ENCODE peak calls at places on chromosomes 13 and 19, in ten cellular contexts. C is fibroblast of lung; U is H1; I is body of pancreas; T is PC-3; W is sigmoid colon; G is SK-N-SH; R is lung; V is left ventricle myocardium inferior; P is CD4-positive, CD25-positive, alpha-beta regulatory T cell. B is an unnamed sample.

GRCh38 chr13:20160346-20161274 is at the start of gene GJA3:
- DNase-seq in T (peak), P (peak), W (no peak), I (no peak), G (peak), C (peak), U (peak), V (peak), R (no peak), B (peak)

GRCh38 chr19:46355234-46355990 is 8.5 kb downstream of the PPP5C start:
- DNase-seq in P (no peak), I (no peak), V (no peak), W (peak), G (no peak), C (no peak), U (no peak), T (no peak), R (no peak), B (no peak)

GRCh38 chr13:106532111-106532929 is 3.1 kb downstream of the EFNB2 start:
- DNase-seq in P (no peak), R (no peak), U (no peak), C (peak), W (no peak), T (peak), G (peak), I (no peak), V (no peak), B (no peak)

GRCh38 chr13:55999709-56000108 is 1141.0 kb upstream of the PRR20A start:
- DNase-seq in R (no peak), U (no peak), V (no peak), C (no peak), I (no peak), G (no peak), T (no peak), P (no peak), W (no peak), B (no peak)

GRCh38 chr13:64723735-64724134 is 2506.4 kb downstream of the PCDH9 start:
- DNase-seq in G (peak), R (no peak), T (peak), U (no peak), W (no peak), P (no peak), C (peak), I (no peak), V (no peak), B (no peak)

GRCh38 chr19:50313812-50314536 is 15.2 kb downstream of the KCNC3 start:
- DNase-seq in P (no peak), U (peak), V (no peak), I (peak), G (peak), T (peak), C (no peak), R (no peak), W (no peak), B (no peak)

GRCh38 chr13:77084755-77085154 is 57.8 kb upstream of the FBXL3 start:
- DNase-seq in V (no peak), I (no peak), P (no peak), T (no peak), W (no peak), U (no peak), G (no peak), C (no peak), R (no peak), B (no peak)

GRCh38 chr13:20230913-20231838 is 943 bp downstream of the GJB6 start:
- DNase-seq in U (peak), W (no peak), I (no peak), V (no peak), T (no peak), R (no peak), P (peak), C (no peak), G (no peak), B (no peak)

GRCh38 chr19:3458595-3459284 is 21.6 kb downstream of the SMIM24 start:
- DNase-seq in G (peak), R (no peak), C (peak), V (no peak), I (peak), T (no peak), U (no peak), P (no peak), W (no peak), B (no peak)

GRCh38 chr19:2103308-2103707 is 6.6 kb downstream of the IZUMO4 start:
- DNase-seq in G (no peak), U (no peak), T (no peak), C (no peak), W (no peak), I (no peak), P (no peak), V (no peak), R (no peak), B (no peak)

GRCh38 chr19:1856698-1857603 is 6.4 kb downstream of the KLF16 start:
- DNase-seq in V (peak), T (peak), R (peak), I (peak), U (peak), C (peak), P (peak), G (peak), W (peak), B (no peak)

GRCh38 chr19:47663911-47664771 is 49.1 kb upstream of the EHD2 start:
- DNase-seq in U (no peak), R (peak), P (no peak), W (peak), I (peak), G (no peak), T (peak), C (peak), V (peak), B (no peak)

GRCh38 chr13:42752731-42753130 is 28.7 kb upstream of the FAM216B start:
- DNase-seq in C (no peak), G (no peak), U (no peak), I (no peak), T (no peak), R (no peak), V (no peak), P (no peak), W (no peak), B (no peak)
- H3K27ac ChIP-seq in C (no peak), G (no peak), U (no peak), I (no peak), T (no peak), R (no peak), V (no peak), P (no peak), W (no peak), B (no peak)

GRCh38 chr19:17303940-17304267 is 679 bp upstream of the ABHD8 start:
- DNase-seq in W (no peak), R (peak), C (no peak), V (no peak), G (no peak), I (no peak), P (no peak), U (no peak), T (no peak), B (no peak)

GRCh38 chr19:17305211-17305516 is 508 bp upstream of the MRPL34 start:
- DNase-seq in W (no peak), U (no peak), T (no peak), R (no peak), V (no peak), P (no peak), C (no peak), G (no peak), I (no peak), B (no peak)

GRCh38 chr19:17304386-17305047 is 1.2 kb upstream of the MRPL34 start:
- DNase-seq in U (no peak), W (no peak), C (no peak), P (no peak), R (peak), I (no peak), V (no peak), G (no peak), T (no peak), B (no peak)

GRCh38 chr19:17302391-17303166 is 646 bp downstream of the ABHD8 start:
- DNase-seq in R (no peak), G (no peak), I (no peak), T (peak), P (no peak), V (no peak), U (peak), W (no peak), C (no peak), B (no peak)

GRCh38 chr19:17303167-17303939 is at the start of gene ABHD8:
- DNase-seq in W (peak), T (peak), C (peak), P (peak), I (peak), R (peak), U (peak), G (peak), V (peak), B (peak)
- H3K27ac ChIP-seq in W (peak), T (no peak), C (peak), P (peak), I (peak), R (peak), U (no peak), G (no peak), V (peak), B (peak)

GRCh38 chr19:10701955-10702307 is 692 bp downstream of the QTRT1 start:
- DNase-seq in W (no peak), P (peak), I (no peak), C (no peak), U (no peak), R (no peak), T (peak), G (peak), V (no peak), B (no peak)
- H3K27ac ChIP-seq in W (no peak), P (peak), I (peak), C (peak), U (no peak), R (peak), T (no peak), G (peak), V (peak), B (peak)

GRCh38 chr19:15450528-15450890 is 753 bp upstream of the WIZ start:
- DNase-seq in T (no peak), V (no peak), U (no peak), R (no peak), C (no peak), P (no peak), I (no peak), G (no peak), W (no peak), B (no peak)
- H3K27ac ChIP-seq in T (no peak), V (peak), U (peak), R (peak), C (no peak), P (peak), I (peak), G (no peak), W (peak), B (peak)

DNA sequence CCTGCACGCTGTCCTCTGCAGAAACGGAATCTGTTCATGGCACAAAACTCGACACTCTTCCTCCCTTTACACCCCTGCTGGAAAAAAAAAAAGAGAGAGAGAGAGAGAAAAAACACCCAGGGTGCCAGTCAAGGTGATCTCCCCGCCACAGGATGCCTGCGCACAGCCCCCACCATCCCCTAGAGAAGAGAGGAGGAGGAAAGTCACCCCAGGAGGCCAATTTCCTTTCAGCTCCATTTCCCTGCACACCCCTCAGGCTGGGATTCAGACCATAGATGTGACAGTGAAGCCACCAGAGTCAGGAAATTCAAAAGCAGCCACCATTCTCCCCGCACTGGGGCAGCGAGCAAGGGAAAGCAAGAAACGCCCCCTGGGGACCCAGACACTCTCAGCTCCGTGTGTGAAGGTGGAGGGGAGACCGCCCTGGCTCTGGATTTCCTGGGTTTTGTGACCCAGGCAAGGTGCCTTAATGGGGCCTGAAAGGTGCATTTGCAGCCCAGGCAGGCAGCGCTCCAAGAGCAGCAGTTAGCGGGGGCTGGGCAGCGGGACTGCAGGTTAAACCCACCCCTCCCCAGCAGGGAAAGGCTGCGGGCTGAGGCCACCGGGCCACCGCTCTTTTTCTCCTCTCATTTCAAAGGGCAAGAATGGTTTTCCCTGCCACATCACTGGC is 84.0 kb upstream of the TM9SF2 start:
- DNase-seq in V (no peak), U (no peak), R (no peak), I (no peak), W (no peak), P (no peak), T (no peak), C (no peak), G (no peak), B (peak)
- H3K27ac ChIP-seq in V (no peak), U (no peak), R (no peak), I (no peak), W (no peak), P (peak), T (no peak), C (no peak), G (no peak), B (no peak)

GRCh38 chr19:623974-624373 is 9.4 kb downstream of the POLRMT start:
- DNase-seq in U (no peak), C (peak), I (no peak), G (no peak), V (no peak), P (no peak), T (no peak), W (no peak), R (no peak), B (no peak)
- H3K27ac ChIP-seq in U (no peak), C (no peak), I (no peak), G (peak), V (no peak), P (no peak), T (no peak), W (no peak), R (no peak), B (no peak)

GRCh38 chr19:19203012-19203856 is at the start of gene NR2C2AP:
- DNase-seq in I (peak), W (peak), R (peak), G (peak), T (peak), U (peak), P (peak), C (peak), V (peak), B (peak)
- H3K27ac ChIP-seq in I (peak), W (peak), R (peak), G (peak), T (peak), U (no peak), P (peak), C (peak), V (peak), B (peak)

GRCh38 chr13:33893559-33893958 is 75.6 kb downstream of the RFC3 start:
- DNase-seq in W (no peak), G (no peak), V (no peak), T (no peak), I (no peak), P (no peak), C (no peak), U (no peak), R (no peak), B (no peak)

GRCh38 chr13:33891196-33891742 is 73.3 kb downstream of the RFC3 start:
- DNase-seq in T (no peak), W (no peak), C (no peak), G (no peak), I (no peak), V (no peak), P (no peak), U (no peak), R (no peak), B (no peak)
- H3K27ac ChIP-seq in T (no peak), W (no peak), C (no peak), G (no peak), I (no peak), V (no peak), P (no peak), U (no peak), R (no peak), B (no peak)

GRCh38 chr19:41321600-41322270 is 11.8 kb downstream of the CCDC97 start:
- DNase-seq in V (no peak), I (peak), R (no peak), U (peak), G (peak), P (no peak), T (peak), C (peak), W (peak), B (no peak)
- H3K27ac ChIP-seq in V (peak), I (no peak), R (peak), U (peak), G (peak), P (no peak), T (peak), C (peak), W (peak), B (no peak)

DNA sequence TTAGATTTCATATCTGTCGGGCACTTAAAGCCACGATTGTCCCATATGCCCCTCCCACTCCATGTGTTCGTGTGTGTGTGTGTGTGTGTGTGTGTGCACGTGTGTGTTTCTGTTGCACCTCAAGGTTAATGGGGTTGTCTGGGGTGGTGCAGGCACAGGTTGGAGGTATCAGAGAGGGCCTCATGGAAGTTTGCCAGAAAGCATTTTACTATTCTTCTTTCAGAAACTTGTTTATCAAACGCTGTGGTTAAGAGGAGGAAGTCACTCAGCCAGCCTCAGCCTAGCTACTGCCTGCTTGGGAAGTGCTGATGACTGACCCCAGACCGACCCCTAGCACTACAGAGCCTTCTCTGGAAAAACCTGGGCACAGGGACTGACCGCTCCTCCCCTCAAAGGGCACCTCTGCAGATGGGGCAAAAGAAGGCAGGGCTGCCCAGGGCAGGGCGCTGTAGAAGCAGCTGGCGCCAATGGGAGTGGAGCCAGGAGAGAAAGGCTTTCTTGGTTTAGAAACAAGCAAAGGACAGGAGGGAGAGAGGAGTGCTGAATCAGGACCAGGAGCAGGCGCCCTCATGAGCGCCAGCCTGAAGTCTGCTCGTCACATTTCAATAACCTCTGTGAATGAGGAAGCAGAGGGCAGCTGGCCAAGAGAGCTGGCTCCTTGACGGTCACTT is 3.9 kb downstream of the SIAH3 start:
- DNase-seq in U (no peak), R (no peak), V (peak), P (peak), C (peak), T (no peak), I (peak), G (no peak), W (peak), B (peak)
- H3K27ac ChIP-seq in U (no peak), R (no peak), V (no peak), P (no peak), C (no peak), T (no peak), I (no peak), G (no peak), W (no peak), B (no peak)